ENCODE peak calls at places on chromosomes 6 and 20, in nine cellular contexts. B is RWPE2, Q is IMR-90, H is OCI-LY7, V is kidney epithelial cell, C is breast epithelium, T is AG04450, R is A549, A is fibroblast of villous mesenchyme. N is an unnamed sample.
A peak's percentile ranks its signal among the peaks of the same experiment; 100 is the strongest.

GRCh38 chr20:15107952-15108351 is 770.5 kb upstream of the FLRT3 start:
- DNase-seq in C (no peak), Q (no peak), A (no peak), B (no peak), T (no peak), R (peak; percentile 19), H (no peak), V (no peak), N (no peak)

GRCh38 chr20:10696650-10697049 is 22.9 kb upstream of the JAG1 start:
- DNase-seq in T (no peak), C (no peak), A (no peak), Q (no peak), H (peak; percentile 18), V (no peak), B (no peak), R (no peak), N (no peak)

GRCh38 chr6:163948250-163948649 is 533.7 kb downstream of the QKI start:
- DNase-seq in Q (no peak), H (no peak), V (no peak), C (no peak), R (no peak), A (no peak), B (no peak), T (no peak), N (no peak)

GRCh38 chr6:157182503-157183254 is 140.6 kb downstream of the TMEM242 start:
- DNase-seq in B (no peak), V (no peak), T (no peak), R (no peak), A (no peak), Q (no peak), C (no peak), H (no peak), N (no peak)

GRCh38 chr6:46015119-46015968 is at the start of gene CLIC5:
- DNase-seq in V (no peak), R (no peak), A (no peak), Q (no peak), B (no peak), C (peak; percentile 22), T (no peak), H (no peak), N (no peak)

GRCh38 chr6:134707342-134707982 is 242.4 kb downstream of the ALDH8A1 start:
- DNase-seq in R (peak; percentile 83), B (no peak), C (no peak), T (no peak), A (peak; percentile 86), Q (peak; percentile 66), V (peak; percentile 65), H (no peak), N (peak; percentile 97)

GRCh38 chr6:105726902-105727655 is 324.2 kb upstream of the PREP start:
- DNase-seq in T (peak; percentile 15), B (no peak), Q (peak; percentile 66), C (peak; percentile 24), A (no peak), R (no peak), H (no peak), V (no peak), N (no peak)

GRCh38 chr6:120947111-120947510 is 387.2 kb downstream of the TBC1D32 start:
- DNase-seq in T (no peak), V (no peak), B (no peak), R (no peak), C (no peak), H (no peak), A (no peak), Q (no peak), N (no peak)

GRCh38 chr6:69848552-69848951 is 17.8 kb upstream of the COL19A1 start:
- DNase-seq in T (no peak), H (no peak), R (no peak), Q (no peak), C (no peak), B (no peak), V (no peak), A (no peak), N (no peak)

GRCh38 chr6:144344651-144345050 is 59.5 kb downstream of the UTRN start:
- DNase-seq in H (peak; percentile 30), B (no peak), Q (no peak), A (no peak), V (no peak), C (no peak), R (no peak), T (no peak), N (no peak)

GRCh38 chr6:121897337-121897760 is 461.9 kb downstream of the GJA1 start:
- DNase-seq in H (no peak), C (no peak), V (no peak), Q (peak; percentile 44), B (no peak), A (peak; percentile 25), R (no peak), T (no peak), N (peak; percentile 93)

GRCh38 chr6:2433686-2434085 is 188.3 kb upstream of the GMDS start:
- DNase-seq in B (no peak), V (peak; percentile 26), T (no peak), C (no peak), A (no peak), H (no peak), Q (no peak), R (no peak), N (no peak)

GRCh38 chr20:36645353-36645752 is 643 bp downstream of the SLA2 start:
- DNase-seq in C (no peak), Q (no peak), V (no peak), H (no peak), R (no peak), A (no peak), B (no peak), T (no peak), N (no peak)
- H3K4me3 ChIP-seq in C (no peak overlapping the region), Q (no peak overlapping the region), V (no peak overlapping the region), H (no peak overlapping the region), R (no peak overlapping the region), A (no peak overlapping the region), B (no peak overlapping the region), T (no peak overlapping the region), N (no peak overlapping the region)

GRCh38 chr6:31922942-31923341 is 4.6 kb upstream of the C2 start:
- DNase-seq in B (no peak), Q (no peak), R (no peak), A (peak; percentile 25), T (no peak), C (no peak), V (no peak), H (peak; percentile 59), N (no peak)
- TF ChIP-seq CTCF in B (no peak), Q (no peak), R (no peak), A (peak; percentile 28), T (no peak), C (no peak), V (peak; percentile 27), H (peak; percentile 76), N (peak; percentile 24)

GRCh38 chr20:6164421-6165341 is 41.9 kb upstream of the FERMT1 start:
- DNase-seq in Q (no peak), R (no peak), B (no peak), C (no peak), T (no peak), H (no peak), A (peak; percentile 55), V (no peak), N (peak; percentile 70)
- H3K4me3 ChIP-seq in Q (no peak overlapping the region), R (no peak overlapping the region), B (no peak overlapping the region), C (no peak overlapping the region), T (no peak overlapping the region), H (no peak overlapping the region), A (no peak overlapping the region), V (no peak overlapping the region), N (no peak overlapping the region)

DNA sequence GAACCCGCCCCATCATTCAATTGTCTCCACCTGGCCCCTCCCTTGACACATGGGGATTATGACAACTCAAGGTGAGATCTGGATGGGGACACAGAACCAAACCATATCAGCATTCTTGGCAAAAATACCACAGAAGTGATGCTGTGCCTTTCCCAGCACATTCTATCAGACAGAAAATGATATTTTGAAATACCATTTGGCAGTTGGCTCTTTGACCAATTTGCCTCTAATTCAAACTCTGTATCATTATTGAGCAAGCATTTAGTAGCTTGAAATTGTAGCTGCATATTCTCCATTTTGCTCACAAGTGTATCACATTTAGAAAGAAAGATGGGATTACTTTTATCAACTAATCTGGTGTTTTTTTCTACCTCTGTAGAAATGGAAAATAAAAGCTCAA is 64.0 kb downstream of the PLCB1 start:
- DNase-seq in Q (no peak), R (no peak), T (no peak), C (no peak), H (no peak), V (no peak), B (no peak), A (no peak), N (no peak)
- TF ChIP-seq CTCF in Q (no peak), R (no peak), T (no peak), C (no peak), H (no peak), V (no peak), B (no peak), A (no peak), N (no peak)

GRCh38 chr6:137172734-137173431 is 561 bp downstream of the IL22RA2 start:
- DNase-seq in Q (no peak), H (no peak), V (no peak), R (no peak), C (no peak), T (no peak), A (no peak), B (no peak), N (no peak)
- H3K4me3 ChIP-seq in Q (no peak overlapping the region), H (no peak overlapping the region), V (no peak overlapping the region), R (no peak overlapping the region), C (no peak overlapping the region), T (no peak overlapping the region), A (no peak overlapping the region), B (no peak overlapping the region), N (no peak overlapping the region)

DNA sequence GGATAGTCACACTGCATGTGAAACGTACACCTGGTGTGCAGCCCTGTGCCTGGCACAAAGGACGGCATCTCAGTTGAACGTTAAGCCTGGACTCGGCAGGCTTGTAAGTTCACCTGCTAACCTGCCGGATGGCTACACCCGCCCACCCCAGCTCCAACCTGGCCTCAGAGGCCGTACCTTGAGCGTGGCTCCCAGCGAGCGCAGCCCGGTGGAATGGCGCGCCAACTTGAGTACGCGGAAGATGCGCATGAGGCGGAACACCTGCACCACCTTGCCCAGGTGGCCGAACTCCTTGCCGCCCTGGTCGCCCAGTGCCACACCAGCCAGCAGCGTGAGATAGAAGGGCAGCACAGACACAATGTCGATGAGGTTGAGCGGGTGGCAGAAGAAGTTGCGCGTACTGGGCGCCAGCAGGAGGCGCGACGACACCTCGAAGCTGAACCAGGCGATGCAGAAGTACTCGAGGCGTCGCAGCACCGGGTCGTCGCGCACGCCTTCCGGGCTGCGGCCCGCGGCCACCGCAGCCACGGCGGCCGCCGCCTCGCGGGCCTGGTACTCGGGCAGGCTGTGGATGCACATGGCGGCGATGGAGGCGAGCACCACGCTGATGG is 3.3 kb downstream of the KCNS1 start:
- DNase-seq in T (no peak), B (no peak), R (peak; percentile 32), V (no peak), C (no peak), Q (no peak), H (no peak), A (peak; percentile 33), N (no peak)
- TF ChIP-seq CTCF in T (peak; percentile 13), B (peak; percentile 74), R (no peak), V (peak; percentile 64), C (no peak), Q (peak; percentile 25), H (no peak), A (peak; percentile 17), N (peak; percentile 52)